ENCODE peak calls at places on chromosome 3, in eight cellular contexts. One of them, this sample, is unnamed.

GRCh38 chr3:130442284-130442683 is 74.7 kb upstream of the COL6A6 start:
- DNase-seq in nucleus accumbens: no peak
- DNase-seq in colonic mucosa: no peak
- DNase-seq in activated naive CD8-positive, alpha-beta T cell treated with anti-CD3 and anti-CD28 coated beads for 36 hours: no peak
- DNase-seq in stimulated activated CD8-positive, alpha-beta memory T cell treated with anti-CD3 and anti-CD28 coated beads, Interleukin-2, amount 100 ng/mL, for 1 hour: no peak
- DNase-seq in pancreas: no peak
- DNase-seq in HS-5: no peak
- DNase-seq in brain pericyte: no peak
- DNase-seq in this sample: no peak

GRCh38 chr3:49719214-49719884 is at the start of gene AMIGO3:
- DNase-seq in nucleus accumbens: peak
- DNase-seq in colonic mucosa: peak
- DNase-seq in activated naive CD8-positive, alpha-beta T cell treated with anti-CD3 and anti-CD28 coated beads for 36 hours: peak
- DNase-seq in stimulated activated CD8-positive, alpha-beta memory T cell treated with anti-CD3 and anti-CD28 coated beads, Interleukin-2, amount 100 ng/mL, for 1 hour: peak
- DNase-seq in pancreas: peak
- DNase-seq in HS-5: no peak
- DNase-seq in brain pericyte: peak
- DNase-seq in this sample: peak

GRCh38 chr3:190197346-190197763 is 76.7 kb upstream of the P3H2 start:
- DNase-seq in nucleus accumbens: no peak
- DNase-seq in colonic mucosa: no peak
- DNase-seq in activated naive CD8-positive, alpha-beta T cell treated with anti-CD3 and anti-CD28 coated beads for 36 hours: no peak
- DNase-seq in stimulated activated CD8-positive, alpha-beta memory T cell treated with anti-CD3 and anti-CD28 coated beads, Interleukin-2, amount 100 ng/mL, for 1 hour: no peak
- DNase-seq in pancreas: no peak
- DNase-seq in HS-5: no peak
- DNase-seq in brain pericyte: no peak
- DNase-seq in this sample: peak

GRCh38 chr3:166284994-166285393 is 447.8 kb upstream of the BCHE start:
- DNase-seq in nucleus accumbens: no peak
- DNase-seq in colonic mucosa: no peak
- DNase-seq in activated naive CD8-positive, alpha-beta T cell treated with anti-CD3 and anti-CD28 coated beads for 36 hours: no peak
- DNase-seq in stimulated activated CD8-positive, alpha-beta memory T cell treated with anti-CD3 and anti-CD28 coated beads, Interleukin-2, amount 100 ng/mL, for 1 hour: no peak
- DNase-seq in pancreas: no peak
- DNase-seq in HS-5: peak
- DNase-seq in brain pericyte: no peak
- DNase-seq in this sample: peak

GRCh38 chr3:14244521-14244920 is 65.9 kb downstream of the LSM3 start:
- DNase-seq in nucleus accumbens: no peak
- DNase-seq in colonic mucosa: peak
- DNase-seq in activated naive CD8-positive, alpha-beta T cell treated with anti-CD3 and anti-CD28 coated beads for 36 hours: no peak
- DNase-seq in stimulated activated CD8-positive, alpha-beta memory T cell treated with anti-CD3 and anti-CD28 coated beads, Interleukin-2, amount 100 ng/mL, for 1 hour: no peak
- DNase-seq in pancreas: no peak
- DNase-seq in HS-5: no peak
- DNase-seq in brain pericyte: no peak
- DNase-seq in this sample: no peak

GRCh38 chr3:150407051-150407817 is 864 bp upstream of the TSC22D2 start:
- DNase-seq in nucleus accumbens: no peak
- DNase-seq in colonic mucosa: no peak
- DNase-seq in activated naive CD8-positive, alpha-beta T cell treated with anti-CD3 and anti-CD28 coated beads for 36 hours: peak
- DNase-seq in stimulated activated CD8-positive, alpha-beta memory T cell treated with anti-CD3 and anti-CD28 coated beads, Interleukin-2, amount 100 ng/mL, for 1 hour: no peak
- DNase-seq in pancreas: no peak
- DNase-seq in HS-5: no peak
- DNase-seq in brain pericyte: no peak
- DNase-seq in this sample: peak

GRCh38 chr3:161557751-161558150 is 61.1 kb downstream of the OTOL1 start:
- DNase-seq in nucleus accumbens: no peak
- DNase-seq in colonic mucosa: no peak
- DNase-seq in activated naive CD8-positive, alpha-beta T cell treated with anti-CD3 and anti-CD28 coated beads for 36 hours: no peak
- DNase-seq in stimulated activated CD8-positive, alpha-beta memory T cell treated with anti-CD3 and anti-CD28 coated beads, Interleukin-2, amount 100 ng/mL, for 1 hour: no peak
- DNase-seq in pancreas: no peak
- DNase-seq in HS-5: no peak
- DNase-seq in brain pericyte: no peak
- DNase-seq in this sample: no peak

GRCh38 chr3:142239421-142239820 is 14.0 kb upstream of the GK5 start:
- DNase-seq in nucleus accumbens: no peak
- DNase-seq in colonic mucosa: no peak
- DNase-seq in activated naive CD8-positive, alpha-beta T cell treated with anti-CD3 and anti-CD28 coated beads for 36 hours: no peak
- DNase-seq in stimulated activated CD8-positive, alpha-beta memory T cell treated with anti-CD3 and anti-CD28 coated beads, Interleukin-2, amount 100 ng/mL, for 1 hour: no peak
- DNase-seq in pancreas: no peak
- DNase-seq in HS-5: no peak
- DNase-seq in brain pericyte: no peak
- DNase-seq in this sample: no peak

GRCh38 chr3:196994056-196994455 is 25.4 kb upstream of the PIGZ start:
- DNase-seq in nucleus accumbens: no peak
- DNase-seq in colonic mucosa: no peak
- DNase-seq in activated naive CD8-positive, alpha-beta T cell treated with anti-CD3 and anti-CD28 coated beads for 36 hours: no peak
- DNase-seq in stimulated activated CD8-positive, alpha-beta memory T cell treated with anti-CD3 and anti-CD28 coated beads, Interleukin-2, amount 100 ng/mL, for 1 hour: no peak
- DNase-seq in pancreas: no peak
- DNase-seq in HS-5: no peak
- DNase-seq in brain pericyte: no peak
- DNase-seq in this sample: no peak

GRCh38 chr3:136343873-136344281 is 93.7 kb downstream of the PCCB start:
- DNase-seq in nucleus accumbens: peak
- DNase-seq in colonic mucosa: peak
- DNase-seq in activated naive CD8-positive, alpha-beta T cell treated with anti-CD3 and anti-CD28 coated beads for 36 hours: no peak
- DNase-seq in stimulated activated CD8-positive, alpha-beta memory T cell treated with anti-CD3 and anti-CD28 coated beads, Interleukin-2, amount 100 ng/mL, for 1 hour: no peak
- DNase-seq in pancreas: peak
- DNase-seq in HS-5: peak
- DNase-seq in brain pericyte: peak
- DNase-seq in this sample: peak

GRCh38 chr3:8204846-8205624 is 296.6 kb upstream of the LMCD1 start:
- DNase-seq in nucleus accumbens: no peak
- DNase-seq in colonic mucosa: no peak
- DNase-seq in activated naive CD8-positive, alpha-beta T cell treated with anti-CD3 and anti-CD28 coated beads for 36 hours: no peak
- DNase-seq in stimulated activated CD8-positive, alpha-beta memory T cell treated with anti-CD3 and anti-CD28 coated beads, Interleukin-2, amount 100 ng/mL, for 1 hour: no peak
- DNase-seq in pancreas: no peak
- DNase-seq in HS-5: no peak
- DNase-seq in brain pericyte: no peak
- DNase-seq in this sample: peak

GRCh38 chr3:155282416-155283091 is 10.9 kb downstream of the STRIT1 start:
- DNase-seq in nucleus accumbens: no peak
- DNase-seq in colonic mucosa: no peak
- DNase-seq in activated naive CD8-positive, alpha-beta T cell treated with anti-CD3 and anti-CD28 coated beads for 36 hours: no peak
- DNase-seq in stimulated activated CD8-positive, alpha-beta memory T cell treated with anti-CD3 and anti-CD28 coated beads, Interleukin-2, amount 100 ng/mL, for 1 hour: no peak
- DNase-seq in pancreas: no peak
- DNase-seq in HS-5: no peak
- DNase-seq in brain pericyte: no peak
- DNase-seq in this sample: no peak

GRCh38 chr3:170999737-171000242 is 26.7 kb downstream of the SLC2A2 start:
- DNase-seq in nucleus accumbens: no peak
- DNase-seq in colonic mucosa: peak
- DNase-seq in activated naive CD8-positive, alpha-beta T cell treated with anti-CD3 and anti-CD28 coated beads for 36 hours: no peak
- DNase-seq in stimulated activated CD8-positive, alpha-beta memory T cell treated with anti-CD3 and anti-CD28 coated beads, Interleukin-2, amount 100 ng/mL, for 1 hour: no peak
- DNase-seq in pancreas: peak
- DNase-seq in HS-5: peak
- DNase-seq in brain pericyte: no peak
- DNase-seq in this sample: peak

GRCh38 chr3:149393355-149394165 is 16.1 kb upstream of the TM4SF1 start:
- DNase-seq in nucleus accumbens: no peak
- DNase-seq in colonic mucosa: peak
- DNase-seq in activated naive CD8-positive, alpha-beta T cell treated with anti-CD3 and anti-CD28 coated beads for 36 hours: peak
- DNase-seq in stimulated activated CD8-positive, alpha-beta memory T cell treated with anti-CD3 and anti-CD28 coated beads, Interleukin-2, amount 100 ng/mL, for 1 hour: no peak
- DNase-seq in pancreas: peak
- DNase-seq in HS-5: peak
- DNase-seq in brain pericyte: no peak
- DNase-seq in this sample: peak

GRCh38 chr3:101676765-101677435 is at the start of gene ZBTB11:
- DNase-seq in nucleus accumbens: no peak
- DNase-seq in colonic mucosa: peak
- DNase-seq in activated naive CD8-positive, alpha-beta T cell treated with anti-CD3 and anti-CD28 coated beads for 36 hours: peak
- DNase-seq in stimulated activated CD8-positive, alpha-beta memory T cell treated with anti-CD3 and anti-CD28 coated beads, Interleukin-2, amount 100 ng/mL, for 1 hour: peak
- DNase-seq in pancreas: peak
- DNase-seq in HS-5: peak
- DNase-seq in brain pericyte: peak
- DNase-seq in this sample: peak

GRCh38 chr3:101512521-101513418 is at the start of gene SENP7:
- DNase-seq in nucleus accumbens: peak
- DNase-seq in colonic mucosa: peak
- DNase-seq in activated naive CD8-positive, alpha-beta T cell treated with anti-CD3 and anti-CD28 coated beads for 36 hours: peak
- DNase-seq in stimulated activated CD8-positive, alpha-beta memory T cell treated with anti-CD3 and anti-CD28 coated beads, Interleukin-2, amount 100 ng/mL, for 1 hour: peak
- DNase-seq in pancreas: peak
- DNase-seq in HS-5: peak
- DNase-seq in brain pericyte: peak
- DNase-seq in this sample: peak

GRCh38 chr3:133999891-134000685 is 29.6 kb downstream of the SLCO2A1 start:
- DNase-seq in nucleus accumbens: no peak
- DNase-seq in colonic mucosa: no peak
- DNase-seq in activated naive CD8-positive, alpha-beta T cell treated with anti-CD3 and anti-CD28 coated beads for 36 hours: no peak
- DNase-seq in stimulated activated CD8-positive, alpha-beta memory T cell treated with anti-CD3 and anti-CD28 coated beads, Interleukin-2, amount 100 ng/mL, for 1 hour: no peak
- DNase-seq in pancreas: no peak
- DNase-seq in HS-5: no peak
- DNase-seq in brain pericyte: no peak
- DNase-seq in this sample: no peak

GRCh38 chr3:177336841-177337430 is 139.7 kb upstream of the TBL1XR1 start:
- DNase-seq in nucleus accumbens: no peak
- DNase-seq in colonic mucosa: no peak
- DNase-seq in activated naive CD8-positive, alpha-beta T cell treated with anti-CD3 and anti-CD28 coated beads for 36 hours: no peak
- DNase-seq in stimulated activated CD8-positive, alpha-beta memory T cell treated with anti-CD3 and anti-CD28 coated beads, Interleukin-2, amount 100 ng/mL, for 1 hour: no peak
- DNase-seq in pancreas: no peak
- DNase-seq in HS-5: no peak
- DNase-seq in brain pericyte: no peak
- DNase-seq in this sample: no peak

GRCh38 chr3:160707187-160707789 is 30.3 kb downstream of the ARL14 start:
- DNase-seq in nucleus accumbens: peak
- DNase-seq in colonic mucosa: peak
- DNase-seq in activated naive CD8-positive, alpha-beta T cell treated with anti-CD3 and anti-CD28 coated beads for 36 hours: peak
- DNase-seq in stimulated activated CD8-positive, alpha-beta memory T cell treated with anti-CD3 and anti-CD28 coated beads, Interleukin-2, amount 100 ng/mL, for 1 hour: no peak
- DNase-seq in pancreas: no peak
- DNase-seq in HS-5: no peak
- DNase-seq in brain pericyte: no peak
- DNase-seq in this sample: peak

GRCh38 chr3:105394177-105394576 is 27.5 kb downstream of the ALCAM start:
- DNase-seq in nucleus accumbens: no peak
- DNase-seq in colonic mucosa: no peak
- DNase-seq in activated naive CD8-positive, alpha-beta T cell treated with anti-CD3 and anti-CD28 coated beads for 36 hours: no peak
- DNase-seq in stimulated activated CD8-positive, alpha-beta memory T cell treated with anti-CD3 and anti-CD28 coated beads, Interleukin-2, amount 100 ng/mL, for 1 hour: no peak
- DNase-seq in pancreas: no peak
- DNase-seq in HS-5: no peak
- DNase-seq in brain pericyte: peak
- DNase-seq in this sample: peak

GRCh38 chr3:42032693-42033349 is 58.3 kb upstream of the TRAK1 start:
- DNase-seq in nucleus accumbens: no peak
- DNase-seq in colonic mucosa: peak
- DNase-seq in activated naive CD8-positive, alpha-beta T cell treated with anti-CD3 and anti-CD28 coated beads for 36 hours: no peak
- DNase-seq in stimulated activated CD8-positive, alpha-beta memory T cell treated with anti-CD3 and anti-CD28 coated beads, Interleukin-2, amount 100 ng/mL, for 1 hour: no peak
- DNase-seq in pancreas: no peak
- DNase-seq in HS-5: peak
- DNase-seq in brain pericyte: peak
- DNase-seq in this sample: peak

GRCh38 chr3:32245200-32245599 is 6.7 kb downstream of the CMTM8 start:
- DNase-seq in nucleus accumbens: no peak
- DNase-seq in colonic mucosa: no peak
- DNase-seq in activated naive CD8-positive, alpha-beta T cell treated with anti-CD3 and anti-CD28 coated beads for 36 hours: no peak
- DNase-seq in stimulated activated CD8-positive, alpha-beta memory T cell treated with anti-CD3 and anti-CD28 coated beads, Interleukin-2, amount 100 ng/mL, for 1 hour: no peak
- DNase-seq in pancreas: no peak
- DNase-seq in HS-5: no peak
- DNase-seq in brain pericyte: no peak
- DNase-seq in this sample: no peak

GRCh38 chr3:149969945-149970715 is 565 bp downstream of the PFN2 start:
- DNase-seq in nucleus accumbens: peak
- DNase-seq in colonic mucosa: peak
- DNase-seq in activated naive CD8-positive, alpha-beta T cell treated with anti-CD3 and anti-CD28 coated beads for 36 hours: peak
- DNase-seq in stimulated activated CD8-positive, alpha-beta memory T cell treated with anti-CD3 and anti-CD28 coated beads, Interleukin-2, amount 100 ng/mL, for 1 hour: peak
- DNase-seq in pancreas: peak
- DNase-seq in HS-5: peak
- DNase-seq in brain pericyte: peak
- DNase-seq in this sample: peak

GRCh38 chr3:33787328-33788009 is 11.0 kb upstream of the PDCD6IP start:
- DNase-seq in nucleus accumbens: peak
- DNase-seq in colonic mucosa: peak
- DNase-seq in activated naive CD8-positive, alpha-beta T cell treated with anti-CD3 and anti-CD28 coated beads for 36 hours: peak
- DNase-seq in stimulated activated CD8-positive, alpha-beta memory T cell treated with anti-CD3 and anti-CD28 coated beads, Interleukin-2, amount 100 ng/mL, for 1 hour: peak
- DNase-seq in pancreas: peak
- DNase-seq in HS-5: no peak
- DNase-seq in brain pericyte: no peak
- DNase-seq in this sample: peak

GRCh38 chr3:98734737-98735136 is 28.4 kb upstream of the ST3GAL6 start:
- DNase-seq in nucleus accumbens: no peak
- DNase-seq in colonic mucosa: no peak
- DNase-seq in activated naive CD8-positive, alpha-beta T cell treated with anti-CD3 and anti-CD28 coated beads for 36 hours: no peak
- DNase-seq in stimulated activated CD8-positive, alpha-beta memory T cell treated with anti-CD3 and anti-CD28 coated beads, Interleukin-2, amount 100 ng/mL, for 1 hour: no peak
- DNase-seq in pancreas: no peak
- DNase-seq in HS-5: no peak
- DNase-seq in brain pericyte: no peak
- DNase-seq in this sample: no peak

GRCh38 chr3:87268646-87269211 is 7.7 kb downstream of the POU1F1 start:
- DNase-seq in nucleus accumbens: no peak
- DNase-seq in colonic mucosa: no peak
- DNase-seq in activated naive CD8-positive, alpha-beta T cell treated with anti-CD3 and anti-CD28 coated beads for 36 hours: no peak
- DNase-seq in stimulated activated CD8-positive, alpha-beta memory T cell treated with anti-CD3 and anti-CD28 coated beads, Interleukin-2, amount 100 ng/mL, for 1 hour: no peak
- DNase-seq in pancreas: no peak
- DNase-seq in HS-5: no peak
- DNase-seq in brain pericyte: peak
- DNase-seq in this sample: no peak

GRCh38 chr3:187777331-187778046 is 32.2 kb upstream of the BCL6 start:
- DNase-seq in nucleus accumbens: no peak
- DNase-seq in colonic mucosa: no peak
- DNase-seq in activated naive CD8-positive, alpha-beta T cell treated with anti-CD3 and anti-CD28 coated beads for 36 hours: peak
- DNase-seq in stimulated activated CD8-positive, alpha-beta memory T cell treated with anti-CD3 and anti-CD28 coated beads, Interleukin-2, amount 100 ng/mL, for 1 hour: no peak
- DNase-seq in pancreas: no peak
- DNase-seq in HS-5: peak
- DNase-seq in brain pericyte: no peak
- DNase-seq in this sample: no peak

GRCh38 chr3:46168583-46168982 is 39.5 kb downstream of the CCR1 start:
- DNase-seq in nucleus accumbens: no peak
- DNase-seq in colonic mucosa: no peak
- DNase-seq in activated naive CD8-positive, alpha-beta T cell treated with anti-CD3 and anti-CD28 coated beads for 36 hours: no peak
- DNase-seq in stimulated activated CD8-positive, alpha-beta memory T cell treated with anti-CD3 and anti-CD28 coated beads, Interleukin-2, amount 100 ng/mL, for 1 hour: no peak
- DNase-seq in pancreas: no peak
- DNase-seq in HS-5: no peak
- DNase-seq in brain pericyte: no peak
- DNase-seq in this sample: no peak

This sample was measured in hepatocyte.